ENCODE peak calls at places on chromosome 5, in four cellular contexts. One of them, this sample, is unnamed.

GRCh38 chr5:143534764-143535159 is 131.3 kb upstream of the NR3C1 start:
- DNase-seq in stimulated activated CD8-positive, alpha-beta memory T cell treated with anti-CD3 and anti-CD28 coated beads, Interleukin-7, amount 100 ng/mL, for 24 hours: no peak
- DNase-seq in ELF-1: no peak
- DNase-seq in H4: no peak
- DNase-seq in this sample: no peak

GRCh38 chr5:177204281-177204680 is 70.7 kb downstream of the NSD1 start:
- DNase-seq in stimulated activated CD8-positive, alpha-beta memory T cell treated with anti-CD3 and anti-CD28 coated beads, Interleukin-7, amount 100 ng/mL, for 24 hours: no peak
- DNase-seq in ELF-1: no peak
- DNase-seq in H4: no peak
- DNase-seq in this sample: no peak

GRCh38 chr5:149930754-149931574 is 13.6 kb downstream of the PDE6A start:
- DNase-seq in stimulated activated CD8-positive, alpha-beta memory T cell treated with anti-CD3 and anti-CD28 coated beads, Interleukin-7, amount 100 ng/mL, for 24 hours: no peak
- DNase-seq in ELF-1: no peak
- DNase-seq in H4: no peak
- DNase-seq in this sample: no peak

GRCh38 chr5:154118832-154119442 is 71.6 kb upstream of the GALNT10 start:
- DNase-seq in stimulated activated CD8-positive, alpha-beta memory T cell treated with anti-CD3 and anti-CD28 coated beads, Interleukin-7, amount 100 ng/mL, for 24 hours: no peak
- DNase-seq in ELF-1: no peak
- DNase-seq in H4: no peak
- DNase-seq in this sample: no peak

GRCh38 chr5:154756871-154757646 is 1.9 kb downstream of the LARP1 start:
- DNase-seq in stimulated activated CD8-positive, alpha-beta memory T cell treated with anti-CD3 and anti-CD28 coated beads, Interleukin-7, amount 100 ng/mL, for 24 hours: no peak
- DNase-seq in ELF-1: no peak
- DNase-seq in H4: no peak
- DNase-seq in this sample: no peak

GRCh38 chr5:17879276-17879675 is 245.0 kb downstream of the TAF11L14 start:
- DNase-seq in stimulated activated CD8-positive, alpha-beta memory T cell treated with anti-CD3 and anti-CD28 coated beads, Interleukin-7, amount 100 ng/mL, for 24 hours: no peak
- DNase-seq in ELF-1: no peak
- DNase-seq in H4: peak
- DNase-seq in this sample: no peak

GRCh38 chr5:147072591-147072990 is 162.2 kb upstream of the STK32A start:
- DNase-seq in stimulated activated CD8-positive, alpha-beta memory T cell treated with anti-CD3 and anti-CD28 coated beads, Interleukin-7, amount 100 ng/mL, for 24 hours: no peak
- DNase-seq in ELF-1: no peak
- DNase-seq in H4: no peak
- DNase-seq in this sample: no peak

GRCh38 chr5:135559342-135559741 is 19.4 kb downstream of the CXCL14 start:
- DNase-seq in stimulated activated CD8-positive, alpha-beta memory T cell treated with anti-CD3 and anti-CD28 coated beads, Interleukin-7, amount 100 ng/mL, for 24 hours: no peak
- DNase-seq in ELF-1: peak
- DNase-seq in H4: peak
- DNase-seq in this sample: no peak

GRCh38 chr5:42592401-42592800 is 164.2 kb upstream of the CCDC152 start:
- DNase-seq in stimulated activated CD8-positive, alpha-beta memory T cell treated with anti-CD3 and anti-CD28 coated beads, Interleukin-7, amount 100 ng/mL, for 24 hours: no peak
- DNase-seq in ELF-1: no peak
- DNase-seq in H4: no peak
- DNase-seq in this sample: no peak

GRCh38 chr5:4191024-4191423 is 595.4 kb downstream of the IRX1 start:
- DNase-seq in stimulated activated CD8-positive, alpha-beta memory T cell treated with anti-CD3 and anti-CD28 coated beads, Interleukin-7, amount 100 ng/mL, for 24 hours: no peak
- DNase-seq in ELF-1: peak
- DNase-seq in H4: no peak
- DNase-seq in this sample: no peak

This sample was measured in 8988T.